ENCODE peak calls at places on chromosome 2, in four cellular contexts. X is T-helper 1 cell, Q is fibroblast of pulmonary artery, B is GM13977. L is an unnamed sample.

GRCh38 chr2:101251844-101252407 is 760 bp upstream of the CNOT11 start:
- DNase-seq in B (no peak), Q (no peak), X (no peak), L (peak)

GRCh38 chr2:86562485-86562890 is 755 bp downstream of the CHMP3 start:
- DNase-seq in Q (no peak), B (no peak), X (no peak), L (no peak)

GRCh38 chr2:37643102-37644078 is 28.1 kb downstream of the CDC42EP3 start:
- DNase-seq in B (no peak), Q (no peak), X (no peak), L (no peak)

GRCh38 chr2:232026941-232027340 is 65.4 kb downstream of the DIS3L2 start:
- DNase-seq in Q (no peak), X (no peak), B (peak), L (no peak)

GRCh38 chr2:25491966-25492532 is 150.3 kb upstream of the DNMT3A start:
- DNase-seq in Q (peak), B (no peak), X (no peak), L (no peak)

GRCh38 chr2:196274387-196274809 is 103.0 kb upstream of the STK17B start:
- DNase-seq in B (no peak), Q (peak), X (no peak), L (peak)

GRCh38 chr2:234579231-234579962 is 82.5 kb upstream of the ARL4C start:
- DNase-seq in Q (no peak), X (no peak), B (no peak), L (no peak)

GRCh38 chr2:115529627-115530026 is 1087.2 kb downstream of the DPP10 start:
- DNase-seq in B (no peak), X (no peak), Q (no peak), L (no peak)

GRCh38 chr2:1814616-1815015 is 70.3 kb upstream of the PXDN start:
- DNase-seq in X (no peak), Q (no peak), B (no peak), L (no peak)

GRCh38 chr2:27051902-27052645 is 606 bp downstream of the AGBL5 start:
- DNase-seq in B (no peak), X (no peak), Q (no peak), L (peak)

GRCh38 chr2:213216461-213216860 is 65.0 kb upstream of the IKZF2 start:
- DNase-seq in B (no peak), Q (peak), X (no peak), L (no peak)